ENCODE peak calls at places on chromosomes 3 and 15, in four cellular contexts. K, L, R and Q are unnamed samples.

GRCh38 chr15:99424131-99424571 is 141.6 kb upstream of the MEF2A start:
- DNase-seq in K (no peak), L (no peak), R (no peak), Q (no peak)

GRCh38 chr15:45763170-45763869 is 128.5 kb downstream of the SQOR start:
- DNase-seq in K (no peak), L (no peak), R (no peak), Q (no peak)

GRCh38 chr3:31709005-31709404 is 176.3 kb downstream of the STT3B start:
- DNase-seq in K (no peak), L (no peak), R (no peak), Q (no peak)

GRCh38 chr3:77207753-77208152 is 167.9 kb downstream of the ROBO2 start:
- DNase-seq in K (no peak), L (no peak), R (no peak), Q (no peak)

GRCh38 chr3:194620192-194620591 is 13.0 kb downstream of the TMEM44 start:
- DNase-seq in K (no peak), L (no peak), R (no peak), Q (no peak)

GRCh38 chr15:48798319-48798718 is 12.6 kb downstream of the CEP152 start:
- DNase-seq in K (no peak), L (no peak), R (no peak), Q (no peak)

GRCh38 chr15:90234519-90234988 is 545 bp downstream of the GDPGP1 start:
- DNase-seq in K (no peak), L (no peak), R (no peak), Q (no peak)

GRCh38 chr15:65338823-65339222 is 34.3 kb downstream of the RNU5B-1 start:
- DNase-seq in K (no peak), L (no peak), R (no peak), Q (no peak)

GRCh38 chr15:65305144-65305758 is 774 bp downstream of the RNU5B-1 start:
- DNase-seq in K (no peak), L (no peak), R (no peak), Q (peak)

GRCh38 chr15:94274745-94275144 is 43.4 kb downstream of the MCTP2 start:
- DNase-seq in K (no peak), L (no peak), R (no peak), Q (no peak)

GRCh38 chr3:133469140-133469731 is 69.4 kb downstream of the BFSP2 start:
- DNase-seq in K (no peak), L (no peak), R (no peak), Q (peak)

GRCh38 chr3:86958534-86958933 is 32.4 kb downstream of the VGLL3 start:
- DNase-seq in K (no peak), L (no peak), R (no peak), Q (no peak)

GRCh38 chr3:20916966-20917606 is 731.1 kb upstream of the SGO1 start:
- DNase-seq in K (no peak), L (no peak), R (no peak), Q (no peak)

GRCh38 chr3:59374812-59375211 is 325.0 kb upstream of the CFAP20DC start:
- DNase-seq in K (no peak), L (no peak), R (no peak), Q (no peak)

GRCh38 chr3:119628390-119628789 is 30.7 kb downstream of the PLA1A start:
- DNase-seq in K (no peak), L (no peak), R (no peak), Q (no peak)